ENCODE peak calls at places on chromosome 9, in five cellular contexts. J is fibroblast of lung; Q is activated T-cell treated with anti-CD3 and anti-CD28 coated beads, Interleukin-2, amount 50 U/mL, for 4 hours; M is IMR-90; A is endothelial cell. I is an unnamed sample.

GRCh38 chr9:32737378-32737777 is 46.0 kb upstream of the TMEM215 start:
- DNase-seq in J (no peak), Q (no peak), M (no peak), A (no peak), I (no peak)

GRCh38 chr9:133637451-133638055 is 1.4 kb downstream of the DBH start:
- DNase-seq in J (no peak), Q (no peak), M (no peak), A (no peak), I (no peak)

GRCh38 chr9:19028835-19029451 is 4.1 kb downstream of the SAXO1 start:
- DNase-seq in J (peak), Q (no peak), M (peak), A (peak), I (no peak)

GRCh38 chr9:115002371-115003120 is 72.2 kb upstream of the TNFSF8 start:
- DNase-seq in J (no peak), Q (no peak), M (no peak), A (no peak), I (no peak)

GRCh38 chr9:136028760-136029470 is 66.2 kb downstream of the NACC2 start:
- DNase-seq in J (no peak), Q (no peak), M (no peak), A (no peak), I (no peak)

GRCh38 chr9:23651051-23651450 is 175.0 kb downstream of the ELAVL2 start:
- DNase-seq in J (no peak), Q (no peak), M (no peak), A (no peak), I (no peak)

GRCh38 chr9:122374885-122375420 is 4.1 kb downstream of the PTGS1 start:
- DNase-seq in J (peak), Q (no peak), M (peak), A (no peak), I (no peak)

GRCh38 chr9:79382468-79382867 is 189.3 kb upstream of the TLE4 start:
- DNase-seq in J (peak), Q (no peak), M (no peak), A (no peak), I (no peak)

GRCh38 chr9:71929791-71930440 is 18.5 kb downstream of the C9orf85 start:
- DNase-seq in J (peak), Q (no peak), M (peak), A (no peak), I (no peak)

GRCh38 chr9:134585746-134586706 is 55.6 kb upstream of the COL5A1 start:
- DNase-seq in J (peak), Q (no peak), M (peak), A (no peak), I (no peak)

GRCh38 chr9:95477441-95477840 is 39.3 kb downstream of the PTCH1 start:
- DNase-seq in J (no peak), Q (no peak), M (no peak), A (no peak), I (no peak)

GRCh38 chr9:129379181-129379836 is 201.2 kb upstream of the IER5L start:
- DNase-seq in J (no peak), Q (no peak), M (no peak), A (no peak), I (no peak)

GRCh38 chr9:125296843-125297372 is 35.3 kb downstream of the GAPVD1 start:
- DNase-seq in J (peak), Q (no peak), M (no peak), A (no peak), I (no peak)

GRCh38 chr9:134818000-134818568 is 62.5 kb upstream of the FCN2 start:
- DNase-seq in J (no peak), Q (no peak), M (no peak), A (no peak), I (no peak)

GRCh38 chr9:15160673-15161072 is 146.3 kb downstream of the TTC39B start:
- DNase-seq in J (peak), Q (no peak), M (peak), A (no peak), I (no peak)

GRCh38 chr9:124869986-124870560 is 8.1 kb downstream of the ARPC5L start:
- DNase-seq in J (peak), Q (peak), M (peak), A (peak), I (no peak)

GRCh38 chr9:108467653-108468324 is 388.0 kb downstream of the ACTL7B start:
- DNase-seq in J (peak), Q (no peak), M (peak), A (no peak), I (no peak)

GRCh38 chr9:28853487-28853886 is 1280.2 kb upstream of the C9orf72 start:
- DNase-seq in J (no peak), Q (no peak), M (no peak), A (peak), I (no peak)

GRCh38 chr9:132514011-132514744 is 68.2 kb upstream of the BARHL1 start:
- DNase-seq in J (no peak), Q (no peak), M (no peak), A (no peak), I (no peak)

GRCh38 chr9:121844090-121844489 is 192.7 kb downstream of the DAB2IP start:
- DNase-seq in J (peak), Q (no peak), M (no peak), A (no peak), I (no peak)

GRCh38 chr9:91904541-91905236 is 45.3 kb downstream of the ROR2 start:
- DNase-seq in J (no peak), Q (no peak), M (no peak), A (no peak), I (no peak)

GRCh38 chr9:107190031-107190935 is 92.8 kb upstream of the RAD23B start:
- DNase-seq in J (peak), Q (no peak), M (peak), A (no peak), I (no peak)

GRCh38 chr9:136623849-136624183 is 38.9 kb upstream of the EGFL7 start:
- DNase-seq in J (no peak), Q (no peak), M (no peak), A (no peak), I (no peak)

GRCh38 chr9:686381-686813 is 155.1 kb upstream of the DMRT1 start:
- DNase-seq in J (peak), Q (no peak), M (no peak), A (no peak), I (no peak)

I was measured in cortex of kidney.